ENCODE peak calls at places on chromosomes 12 and 14, in ten cellular contexts. H is NCI-H1417; U is K562; Z is frontal cortex; C is GM13976; M is left cardiac atrium; W is iPS-NIHi11; A is HS-27A; L is dorsolateral prefrontal cortex; J is CD8-positive, alpha-beta T cell. E is an unnamed sample.

GRCh38 chr12:101713059-101713682 is 15.7 kb downstream of the CHPT1 start:
- DNase-seq in C (no peak), L (no peak), M (no peak), Z (no peak), U (no peak), H (no peak), J (no peak), W (no peak), A (no peak), E (no peak)

GRCh38 chr12:43063642-43064041 is 474.1 kb upstream of the PRICKLE1 start:
- DNase-seq in C (no peak), M (no peak), J (no peak), H (no peak), L (no peak), A (peak), Z (no peak), W (no peak), U (no peak), E (no peak)

GRCh38 chr12:124696689-124697476 is 129.5 kb upstream of the NCOR2 start:
- DNase-seq in Z (no peak), L (no peak), C (no peak), J (no peak), M (no peak), A (no peak), U (no peak), H (peak), W (no peak), E (no peak)

GRCh38 chr14:56491299-56492285 is 88.0 kb upstream of the TMEM260 start:
- DNase-seq in H (peak), Z (no peak), L (no peak), C (no peak), M (no peak), U (peak), W (peak), J (peak), A (peak), E (peak)

GRCh38 chr12:70332236-70332635 is 33.9 kb upstream of the KCNMB4 start:
- DNase-seq in Z (no peak), W (no peak), L (no peak), M (no peak), H (no peak), U (no peak), A (no peak), C (no peak), J (no peak), E (no peak)

GRCh38 chr12:6684609-6685008 is 4.6 kb downstream of the ZNF384 start:
- DNase-seq in H (peak), Z (no peak), W (peak), M (no peak), L (no peak), A (no peak), C (no peak), U (peak), J (peak), E (peak)

GRCh38 chr14:78782551-78782950 is 612.4 kb downstream of the NRXN3 start:
- DNase-seq in U (no peak), J (no peak), H (no peak), L (no peak), C (no peak), W (no peak), M (no peak), A (no peak), Z (no peak), E (no peak)

GRCh38 chr12:116459011-116459410 is 100.2 kb upstream of the MAP1LC3B2 start:
- DNase-seq in Z (no peak), M (no peak), C (peak), H (no peak), J (no peak), W (no peak), L (no peak), U (no peak), A (no peak), E (no peak)

GRCh38 chr12:118307069-118307954 is 65.4 kb downstream of the TAOK3 start:
- DNase-seq in L (no peak), J (no peak), U (no peak), Z (no peak), C (peak), A (peak), M (no peak), W (no peak), H (no peak), E (no peak)